ENCODE peak calls at places on chromosome 1, in eight cellular contexts. One of them, this sample, is unnamed.

GRCh38 chr1:208254862-208255261 is 10.7 kb upstream of the PLXNA2 start:
- DNase-seq in T1000: no peak
- DNase-seq in stimulated activated naive CD8-positive, alpha-beta T cell treated with anti-CD3 and anti-CD28 coated beads, Interleukin-15, amount 100 ng/mL, for 72 hours: no peak
- DNase-seq in CD4-positive, CD25-positive, alpha-beta regulatory T cell: no peak
- DNase-seq in AG08396: peak
- DNase-seq in NCI-H1092: no peak
- DNase-seq in activated CD4-positive, alpha-beta T cell treated with anti-CD3 and anti-CD28 coated beads, Interleukin-2, amount 50 U/mL, for 24 hours: no peak
- DNase-seq in astrocyte: peak
- DNase-seq in this sample: peak

GRCh38 chr1:4652631-4653327 is 1.6 kb upstream of the AJAP1 start:
- DNase-seq in stimulated activated naive CD8-positive, alpha-beta T cell treated with anti-CD3 and anti-CD28 coated beads, Interleukin-15, amount 100 ng/mL, for 72 hours: peak
- DNase-seq in NCI-H1092: no peak
- DNase-seq in CD4-positive, CD25-positive, alpha-beta regulatory T cell: peak
- DNase-seq in activated CD4-positive, alpha-beta T cell treated with anti-CD3 and anti-CD28 coated beads, Interleukin-2, amount 50 U/mL, for 24 hours: peak
- DNase-seq in astrocyte: no peak
- DNase-seq in T1000: no peak
- DNase-seq in AG08396: peak
- DNase-seq in this sample: peak

GRCh38 chr1:217333939-217334338 is 297.0 kb downstream of the GPATCH2 start:
- DNase-seq in AG08396: peak
- DNase-seq in activated CD4-positive, alpha-beta T cell treated with anti-CD3 and anti-CD28 coated beads, Interleukin-2, amount 50 U/mL, for 24 hours: no peak
- DNase-seq in CD4-positive, CD25-positive, alpha-beta regulatory T cell: no peak
- DNase-seq in T1000: no peak
- DNase-seq in astrocyte: no peak
- DNase-seq in stimulated activated naive CD8-positive, alpha-beta T cell treated with anti-CD3 and anti-CD28 coated beads, Interleukin-15, amount 100 ng/mL, for 72 hours: no peak
- DNase-seq in NCI-H1092: peak
- DNase-seq in this sample: peak

GRCh38 chr1:111733183-111733995 is 5.8 kb downstream of the INKA2 start:
- DNase-seq in CD4-positive, CD25-positive, alpha-beta regulatory T cell: no peak
- DNase-seq in NCI-H1092: peak
- DNase-seq in AG08396: peak
- DNase-seq in astrocyte: peak
- DNase-seq in activated CD4-positive, alpha-beta T cell treated with anti-CD3 and anti-CD28 coated beads, Interleukin-2, amount 50 U/mL, for 24 hours: no peak
- DNase-seq in stimulated activated naive CD8-positive, alpha-beta T cell treated with anti-CD3 and anti-CD28 coated beads, Interleukin-15, amount 100 ng/mL, for 72 hours: no peak
- DNase-seq in T1000: peak
- DNase-seq in this sample: no peak

GRCh38 chr1:94047914-94048313 is 73.0 kb downstream of the ABCA4 start:
- DNase-seq in T1000: no peak
- DNase-seq in CD4-positive, CD25-positive, alpha-beta regulatory T cell: no peak
- DNase-seq in stimulated activated naive CD8-positive, alpha-beta T cell treated with anti-CD3 and anti-CD28 coated beads, Interleukin-15, amount 100 ng/mL, for 72 hours: no peak
- DNase-seq in astrocyte: no peak
- DNase-seq in activated CD4-positive, alpha-beta T cell treated with anti-CD3 and anti-CD28 coated beads, Interleukin-2, amount 50 U/mL, for 24 hours: no peak
- DNase-seq in AG08396: no peak
- DNase-seq in NCI-H1092: no peak
- DNase-seq in this sample: no peak

GRCh38 chr1:232038704-232039103 is 412.1 kb downstream of the DISC1 start:
- DNase-seq in astrocyte: no peak
- DNase-seq in AG08396: no peak
- DNase-seq in T1000: no peak
- DNase-seq in CD4-positive, CD25-positive, alpha-beta regulatory T cell: no peak
- DNase-seq in NCI-H1092: peak
- DNase-seq in activated CD4-positive, alpha-beta T cell treated with anti-CD3 and anti-CD28 coated beads, Interleukin-2, amount 50 U/mL, for 24 hours: no peak
- DNase-seq in stimulated activated naive CD8-positive, alpha-beta T cell treated with anti-CD3 and anti-CD28 coated beads, Interleukin-15, amount 100 ng/mL, for 72 hours: no peak
- DNase-seq in this sample: peak

GRCh38 chr1:221035680-221036153 is 156.5 kb downstream of the HLX start:
- DNase-seq in stimulated activated naive CD8-positive, alpha-beta T cell treated with anti-CD3 and anti-CD28 coated beads, Interleukin-15, amount 100 ng/mL, for 72 hours: no peak
- DNase-seq in CD4-positive, CD25-positive, alpha-beta regulatory T cell: no peak
- DNase-seq in activated CD4-positive, alpha-beta T cell treated with anti-CD3 and anti-CD28 coated beads, Interleukin-2, amount 50 U/mL, for 24 hours: no peak
- DNase-seq in T1000: peak
- DNase-seq in NCI-H1092: no peak
- DNase-seq in AG08396: peak
- DNase-seq in astrocyte: peak
- DNase-seq in this sample: no peak

GRCh38 chr1:205009666-205010065 is 33.3 kb upstream of the CNTN2 start:
- DNase-seq in astrocyte: no peak
- DNase-seq in T1000: no peak
- DNase-seq in activated CD4-positive, alpha-beta T cell treated with anti-CD3 and anti-CD28 coated beads, Interleukin-2, amount 50 U/mL, for 24 hours: no peak
- DNase-seq in AG08396: no peak
- DNase-seq in CD4-positive, CD25-positive, alpha-beta regulatory T cell: no peak
- DNase-seq in stimulated activated naive CD8-positive, alpha-beta T cell treated with anti-CD3 and anti-CD28 coated beads, Interleukin-15, amount 100 ng/mL, for 72 hours: no peak
- DNase-seq in NCI-H1092: no peak
- DNase-seq in this sample: no peak